ENCODE peak calls at places on chromosome 11, in six cellular contexts. W is Kasumi-1; J is activated CD4-positive, CD25-positive, alpha-beta regulatory T cell treated with anti-CD3 and anti-CD28 coated beads, Interleukin-2, amount 50 U/mL, for 72 hours; O is ureter; L is foreskin fibroblast; Z is GM03348. I is an unnamed sample.

GRCh38 chr11:3913921-3914320 is 58.5 kb downstream of the STIM1 start:
- DNase-seq in W (no peak), J (no peak), O (no peak), L (peak; percentile 21), Z (no peak), I (no peak)

GRCh38 chr11:83152245-83152644 is 4.7 kb upstream of the PCF11 start:
- DNase-seq in W (no peak), J (no peak), O (no peak), L (no peak), Z (no peak), I (no peak)

GRCh38 chr11:2202900-2203439 is 31.4 kb upstream of the TH start:
- DNase-seq in W (no peak), J (no peak), O (no peak), L (no peak), Z (no peak), I (no peak)

GRCh38 chr11:10878408-10879214 is 20.8 kb upstream of the ZBED5 start:
- DNase-seq in W (peak; percentile 97), J (no peak), O (peak; percentile 54), L (peak; percentile 73), Z (peak; percentile 74), I (no peak)

GRCh38 chr11:4539603-4540219 is 5.3 kb upstream of the OR52M1 start:
- DNase-seq in W (peak; percentile 80), J (peak; percentile 56), O (peak; percentile 53), L (peak; percentile 67), Z (peak; percentile 72), I (peak; percentile 2)

GRCh38 chr11:85815186-85815911 is 4.4 kb upstream of the SYTL2 start:
- DNase-seq in W (no peak), J (no peak), O (no peak), L (peak; percentile 72), Z (peak; percentile 22), I (peak; percentile 49)

GRCh38 chr11:131815631-131816030 is 445.2 kb downstream of the NTM start:
- DNase-seq in W (no peak), J (no peak), O (no peak), L (no peak), Z (no peak), I (no peak)

GRCh38 chr11:90818196-90818735 is 595.4 kb upstream of the CHORDC1 start:
- DNase-seq in W (no peak), J (no peak), O (no peak), L (no peak), Z (no peak), I (no peak)

GRCh38 chr11:43359432-43359818 is 705 bp downstream of the TTC17 start:
- DNase-seq in W (peak; percentile 41), J (no peak), O (no peak), L (peak; percentile 58), Z (peak; percentile 33), I (peak; percentile 13)

GRCh38 chr11:60993611-60994010 is 22.1 kb downstream of the CD6 start:
- DNase-seq in W (no peak), J (no peak), O (no peak), L (no peak), Z (no peak), I (no peak)

GRCh38 chr11:64661146-64661545 is 61.9 kb downstream of the NRXN2 start:
- DNase-seq in W (no peak), J (no peak), O (no peak), L (peak; percentile 79), Z (peak; percentile 86), I (peak; percentile 93)

GRCh38 chr11:12461516-12461915 is 84.1 kb downstream of the PARVA start:
- DNase-seq in W (no peak), J (no peak), O (no peak), L (peak; percentile 46), Z (no peak), I (no peak)

GRCh38 chr11:72239296-72239848 is 4.6 kb downstream of the PHOX2A start:
- DNase-seq in W (no peak), J (no peak), O (peak; percentile 71), L (peak; percentile 71), Z (peak; percentile 90), I (peak; percentile 88)